ENCODE peak calls at places on chromosome 21, in seven cellular contexts. F is Kasumi-1; A is germinal center; D is activated CD4-positive, alpha-beta T cell treated with anti-CD3 and anti-CD28 coated beads for 24 hours; C is mammary epithelial cell; W is foreskin fibroblast; L is endothelial cell. B is an unnamed sample.

GRCh38 chr21:36916718-36917117 is 49.8 kb downstream of the HLCS start:
- DNase-seq in L (no peak), A (no peak), D (no peak), F (no peak), C (no peak), W (no peak), B (no peak)

GRCh38 chr21:39347537-39347936 is 1.4 kb downstream of the HMGN1 start:
- DNase-seq in W (no peak), L (no peak), A (no peak), C (no peak), F (peak; percentile 56), D (no peak), B (no peak)

GRCh38 chr21:15669247-15669646 is 60.5 kb upstream of the USP25 start:
- DNase-seq in F (no peak), W (peak; percentile 45), L (no peak), D (no peak), A (no peak), C (no peak), B (no peak)

GRCh38 chr21:34255073-34255472 is 108.7 kb upstream of the KCNE2 start:
- DNase-seq in W (no peak), F (no peak), L (no peak), D (no peak), A (no peak), C (no peak), B (no peak)

GRCh38 chr21:46111193-46111571 is 13.3 kb downstream of the COL6A2 start:
- DNase-seq in A (no peak), C (no peak), W (no peak), F (no peak), L (peak; percentile 2), D (no peak), B (peak; percentile 61)

GRCh38 chr21:42653492-42654061 is at the start of gene PDE9A:
- DNase-seq in L (peak; percentile 69), C (no peak), A (peak; percentile 65), F (no peak), W (no peak), D (no peak), B (no peak)

GRCh38 chr21:36355868-36356267 is 29.3 kb upstream of the CHAF1B start:
- DNase-seq in D (no peak), L (no peak), A (no peak), W (no peak), F (no peak), C (no peak), B (no peak)

GRCh38 chr21:44742418-44743153 is 31.2 kb upstream of the TSPEAR start:
- DNase-seq in A (no peak), W (no peak), F (peak; percentile 54), C (peak; percentile 17), D (no peak), L (no peak), B (no peak)

GRCh38 chr21:34818663-34819158 is 149.9 kb downstream of the CLIC6 start:
- DNase-seq in C (peak; percentile 60), D (no peak), A (no peak), L (no peak), W (no peak), F (no peak), B (no peak)

GRCh38 chr21:16842716-16843115 is 670.1 kb upstream of the CXADR start:
- DNase-seq in C (no peak), L (no peak), D (no peak), W (no peak), A (no peak), F (no peak), B (no peak)

GRCh38 chr21:27804515-27804914 is 837.6 kb upstream of the ADAMTS5 start:
- DNase-seq in L (no peak), F (no peak), W (no peak), A (no peak), C (no peak), D (no peak), B (no peak)

GRCh38 chr21:25508364-25508763 is 98.9 kb downstream of the MRPL39 start:
- DNase-seq in L (no peak), A (no peak), D (no peak), W (no peak), F (no peak), C (no peak), B (no peak)

GRCh38 chr21:18893411-18893810 is 489.8 kb upstream of the TMPRSS15 start:
- DNase-seq in A (no peak), D (no peak), C (no peak), F (no peak), W (no peak), L (no peak), B (no peak)

GRCh38 chr21:35529141-35529863 is 480.2 kb upstream of the RUNX1 start:
- DNase-seq in W (no peak), A (peak; percentile 27), C (no peak), D (no peak), F (peak; percentile 16), L (no peak), B (no peak)

GRCh38 chr21:33537212-33537611 is 4.7 kb downstream of the GART start:
- DNase-seq in L (no peak), W (no peak), C (no peak), D (no peak), A (no peak), F (no peak), B (no peak)

GRCh38 chr21:42534361-42534900 is 20.8 kb downstream of the SLC37A1 start:
- DNase-seq in L (no peak), W (no peak), D (no peak), C (no peak), F (peak; percentile 78), A (peak; percentile 72), B (peak; percentile 65)

GRCh38 chr21:16117851-16118592 is 388.2 kb downstream of the USP25 start:
- DNase-seq in L (no peak), F (no peak), A (no peak), D (no peak), W (peak; percentile 75), C (peak; percentile 1), B (no peak)

GRCh38 chr21:45496968-45497845 is 45.0 kb downstream of the SLC19A1 start:
- DNase-seq in A (no peak), D (no peak), C (no peak), F (no peak), W (no peak), L (no peak), B (peak; percentile 30)

GRCh38 chr21:27244356-27244755 is 277.5 kb upstream of the ADAMTS5 start:
- DNase-seq in L (no peak), W (peak; percentile 54), A (no peak), C (no peak), F (no peak), D (no peak), B (no peak)

GRCh38 chr21:31204801-31205200 is 139.3 kb downstream of the TIAM1 start:
- DNase-seq in L (no peak), C (no peak), D (no peak), A (no peak), F (no peak), W (no peak), B (no peak)

GRCh38 chr21:44520326-44521300 is 19.4 kb downstream of the KRTAP10-1 start:
- DNase-seq in W (no peak), D (no peak), L (no peak), A (no peak), F (no peak), C (no peak), B (peak; percentile 21)

GRCh38 chr21:16572032-16572431 is 842.2 kb downstream of the USP25 start:
- DNase-seq in C (peak; percentile 19), F (no peak), L (no peak), D (no peak), W (peak; percentile 64), A (no peak), B (no peak)

GRCh38 chr21:18369115-18369514 is 34.5 kb downstream of the TMPRSS15 start:
- DNase-seq in A (no peak), W (no peak), D (no peak), L (peak; percentile 10), C (no peak), F (peak; percentile 57), B (no peak)